ENCODE peak calls at places on chromosome 3, in nine cellular contexts. One of them, this sample, is unnamed.

GRCh38 chr3:81713018-81713417 is 48.4 kb downstream of the GBE1 start:
- DNase-seq in WTC11: no peak
- DNase-seq in B cell: no peak
- DNase-seq in activated naive CD4-positive, alpha-beta T cell treated with anti-CD3 and anti-CD28 coated beads, Interleukin-2, amount 10 ng/mL, durations not matched to agents 7 days and 5 days: no peak
- DNase-seq in nephron progenitor cell: no peak
- DNase-seq in heart left ventricle: no peak
- DNase-seq in mesendoderm: no peak
- DNase-seq in SHP77: no peak
- DNase-seq in mesenchymal stem cell: peak; percentile 19
- DNase-seq in this sample: peak; percentile 19

GRCh38 chr3:17501745-17502144 is 240.7 kb downstream of the TBC1D5 start:
- DNase-seq in mesendoderm: no peak
- DNase-seq in heart left ventricle: no peak
- DNase-seq in B cell: no peak
- DNase-seq in activated naive CD4-positive, alpha-beta T cell treated with anti-CD3 and anti-CD28 coated beads, Interleukin-2, amount 10 ng/mL, durations not matched to agents 7 days and 5 days: no peak
- DNase-seq in SHP77: no peak
- DNase-seq in mesenchymal stem cell: no peak
- DNase-seq in WTC11: no peak
- DNase-seq in nephron progenitor cell: no peak
- DNase-seq in this sample: no peak

GRCh38 chr3:46578973-46579755 is 13.1 kb upstream of the LRRC2 start:
- DNase-seq in heart left ventricle: no peak
- DNase-seq in nephron progenitor cell: no peak
- DNase-seq in WTC11: no peak
- DNase-seq in B cell: no peak
- DNase-seq in activated naive CD4-positive, alpha-beta T cell treated with anti-CD3 and anti-CD28 coated beads, Interleukin-2, amount 10 ng/mL, durations not matched to agents 7 days and 5 days: no peak
- DNase-seq in SHP77: no peak
- DNase-seq in mesenchymal stem cell: no peak
- DNase-seq in mesendoderm: peak; percentile 54
- DNase-seq in this sample: no peak

GRCh38 chr3:29649815-29650547 is 369.1 kb downstream of the RBMS3 start:
- DNase-seq in nephron progenitor cell: no peak
- DNase-seq in activated naive CD4-positive, alpha-beta T cell treated with anti-CD3 and anti-CD28 coated beads, Interleukin-2, amount 10 ng/mL, durations not matched to agents 7 days and 5 days: no peak
- DNase-seq in B cell: no peak
- DNase-seq in SHP77: no peak
- DNase-seq in WTC11: no peak
- DNase-seq in mesendoderm: no peak
- DNase-seq in heart left ventricle: no peak
- DNase-seq in mesenchymal stem cell: peak; percentile 91
- DNase-seq in this sample: peak; percentile 34

GRCh38 chr3:13217736-13218540 is 144.7 kb upstream of the IQSEC1 start:
- DNase-seq in activated naive CD4-positive, alpha-beta T cell treated with anti-CD3 and anti-CD28 coated beads, Interleukin-2, amount 10 ng/mL, durations not matched to agents 7 days and 5 days: no peak
- DNase-seq in WTC11: no peak
- DNase-seq in heart left ventricle: no peak
- DNase-seq in B cell: no peak
- DNase-seq in mesendoderm: peak; percentile 67
- DNase-seq in mesenchymal stem cell: no peak
- DNase-seq in SHP77: no peak
- DNase-seq in nephron progenitor cell: no peak
- DNase-seq in this sample: no peak

GRCh38 chr3:24513463-24513862 is 18.8 kb upstream of the THRB start:
- DNase-seq in mesenchymal stem cell: peak; percentile 49
- DNase-seq in WTC11: no peak
- DNase-seq in mesendoderm: no peak
- DNase-seq in B cell: no peak
- DNase-seq in nephron progenitor cell: no peak
- DNase-seq in heart left ventricle: no peak
- DNase-seq in activated naive CD4-positive, alpha-beta T cell treated with anti-CD3 and anti-CD28 coated beads, Interleukin-2, amount 10 ng/mL, durations not matched to agents 7 days and 5 days: no peak
- DNase-seq in SHP77: no peak
- DNase-seq in this sample: no peak

GRCh38 chr3:43434431-43434830 is 148.1 kb downstream of the SNRK start:
- DNase-seq in B cell: no peak
- DNase-seq in SHP77: no peak
- DNase-seq in mesendoderm: no peak
- DNase-seq in mesenchymal stem cell: no peak
- DNase-seq in WTC11: no peak
- DNase-seq in nephron progenitor cell: no peak
- DNase-seq in heart left ventricle: no peak
- DNase-seq in activated naive CD4-positive, alpha-beta T cell treated with anti-CD3 and anti-CD28 coated beads, Interleukin-2, amount 10 ng/mL, durations not matched to agents 7 days and 5 days: no peak
- DNase-seq in this sample: no peak

GRCh38 chr3:141828487-141829284 is 47.8 kb upstream of the ATP1B3 start:
- DNase-seq in activated naive CD4-positive, alpha-beta T cell treated with anti-CD3 and anti-CD28 coated beads, Interleukin-2, amount 10 ng/mL, durations not matched to agents 7 days and 5 days: no peak
- DNase-seq in mesendoderm: no peak
- DNase-seq in B cell: no peak
- DNase-seq in nephron progenitor cell: peak; percentile 13
- DNase-seq in WTC11: no peak
- DNase-seq in mesenchymal stem cell: no peak
- DNase-seq in SHP77: peak; percentile 42
- DNase-seq in heart left ventricle: no peak
- DNase-seq in this sample: peak; percentile 28

GRCh38 chr3:13644341-13645082 is 95.6 kb downstream of the FBLN2 start:
- DNase-seq in WTC11: no peak
- DNase-seq in nephron progenitor cell: no peak
- DNase-seq in SHP77: no peak
- DNase-seq in heart left ventricle: no peak
- DNase-seq in activated naive CD4-positive, alpha-beta T cell treated with anti-CD3 and anti-CD28 coated beads, Interleukin-2, amount 10 ng/mL, durations not matched to agents 7 days and 5 days: no peak
- DNase-seq in B cell: no peak
- DNase-seq in mesenchymal stem cell: no peak
- DNase-seq in mesendoderm: no peak
- DNase-seq in this sample: peak; percentile 48

GRCh38 chr3:36792342-36792741 is 28.0 kb upstream of the DCLK3 start:
- DNase-seq in WTC11: peak; percentile 71
- DNase-seq in SHP77: peak; percentile 21
- DNase-seq in nephron progenitor cell: peak; percentile 40
- DNase-seq in mesenchymal stem cell: peak; percentile 38
- DNase-seq in B cell: no peak
- DNase-seq in heart left ventricle: no peak
- DNase-seq in mesendoderm: peak; percentile 86
- DNase-seq in activated naive CD4-positive, alpha-beta T cell treated with anti-CD3 and anti-CD28 coated beads, Interleukin-2, amount 10 ng/mL, durations not matched to agents 7 days and 5 days: peak; percentile 35
- DNase-seq in this sample: peak; percentile 24

GRCh38 chr3:52986938-52987337 is 58.9 kb downstream of the SFMBT1 start:
- DNase-seq in WTC11: no peak
- DNase-seq in mesenchymal stem cell: peak; percentile 38
- DNase-seq in activated naive CD4-positive, alpha-beta T cell treated with anti-CD3 and anti-CD28 coated beads, Interleukin-2, amount 10 ng/mL, durations not matched to agents 7 days and 5 days: no peak
- DNase-seq in B cell: no peak
- DNase-seq in heart left ventricle: no peak
- DNase-seq in nephron progenitor cell: no peak
- DNase-seq in SHP77: no peak
- DNase-seq in mesendoderm: peak; percentile 61
- DNase-seq in this sample: peak; percentile 61

GRCh38 chr3:81967362-81967761 is 205.9 kb upstream of the GBE1 start:
- DNase-seq in mesendoderm: no peak
- DNase-seq in nephron progenitor cell: no peak
- DNase-seq in heart left ventricle: no peak
- DNase-seq in B cell: no peak
- DNase-seq in SHP77: no peak
- DNase-seq in WTC11: no peak
- DNase-seq in activated naive CD4-positive, alpha-beta T cell treated with anti-CD3 and anti-CD28 coated beads, Interleukin-2, amount 10 ng/mL, durations not matched to agents 7 days and 5 days: no peak
- DNase-seq in mesenchymal stem cell: no peak
- DNase-seq in this sample: no peak

GRCh38 chr3:126129408-126129891 is 45.5 kb upstream of the SLC41A3 start:
- DNase-seq in B cell: no peak
- DNase-seq in activated naive CD4-positive, alpha-beta T cell treated with anti-CD3 and anti-CD28 coated beads, Interleukin-2, amount 10 ng/mL, durations not matched to agents 7 days and 5 days: no peak
- DNase-seq in SHP77: no peak
- DNase-seq in nephron progenitor cell: peak; percentile 1
- DNase-seq in WTC11: peak; percentile 8
- DNase-seq in mesenchymal stem cell: no peak
- DNase-seq in heart left ventricle: peak; percentile 18
- DNase-seq in mesendoderm: no peak
- DNase-seq in this sample: peak; percentile 10

GRCh38 chr3:88189361-88189810 is 39.6 kb downstream of the C3orf38 start:
- DNase-seq in SHP77: no peak
- DNase-seq in mesendoderm: no peak
- DNase-seq in B cell: no peak
- DNase-seq in heart left ventricle: no peak
- DNase-seq in nephron progenitor cell: no peak
- DNase-seq in activated naive CD4-positive, alpha-beta T cell treated with anti-CD3 and anti-CD28 coated beads, Interleukin-2, amount 10 ng/mL, durations not matched to agents 7 days and 5 days: no peak
- DNase-seq in mesenchymal stem cell: no peak
- DNase-seq in WTC11: no peak
- DNase-seq in this sample: no peak

GRCh38 chr3:24005669-24006068 is 60.6 kb downstream of the NR1D2 start:
- DNase-seq in SHP77: no peak
- DNase-seq in mesenchymal stem cell: no peak
- DNase-seq in nephron progenitor cell: no peak
- DNase-seq in WTC11: no peak
- DNase-seq in heart left ventricle: no peak
- DNase-seq in B cell: no peak
- DNase-seq in activated naive CD4-positive, alpha-beta T cell treated with anti-CD3 and anti-CD28 coated beads, Interleukin-2, amount 10 ng/mL, durations not matched to agents 7 days and 5 days: no peak
- DNase-seq in mesendoderm: no peak
- DNase-seq in this sample: no peak

GRCh38 chr3:20060924-20061323 is 20.7 kb downstream of the KAT2B start:
- DNase-seq in nephron progenitor cell: no peak
- DNase-seq in heart left ventricle: no peak
- DNase-seq in WTC11: no peak
- DNase-seq in B cell: no peak
- DNase-seq in mesendoderm: no peak
- DNase-seq in activated naive CD4-positive, alpha-beta T cell treated with anti-CD3 and anti-CD28 coated beads, Interleukin-2, amount 10 ng/mL, durations not matched to agents 7 days and 5 days: no peak
- DNase-seq in SHP77: no peak
- DNase-seq in mesenchymal stem cell: peak; percentile 62
- DNase-seq in this sample: peak; percentile 69

GRCh38 chr3:45082139-45082538 is 56.0 kb downstream of the CLEC3B start:
- DNase-seq in mesendoderm: no peak
- DNase-seq in SHP77: no peak
- DNase-seq in B cell: no peak
- DNase-seq in mesenchymal stem cell: no peak
- DNase-seq in WTC11: no peak
- DNase-seq in activated naive CD4-positive, alpha-beta T cell treated with anti-CD3 and anti-CD28 coated beads, Interleukin-2, amount 10 ng/mL, durations not matched to agents 7 days and 5 days: no peak
- DNase-seq in heart left ventricle: no peak
- DNase-seq in nephron progenitor cell: no peak
- DNase-seq in this sample: peak; percentile 53

GRCh38 chr3:77825045-77825827 is 785.3 kb downstream of the ROBO2 start:
- DNase-seq in mesenchymal stem cell: peak; percentile 92
- DNase-seq in activated naive CD4-positive, alpha-beta T cell treated with anti-CD3 and anti-CD28 coated beads, Interleukin-2, amount 10 ng/mL, durations not matched to agents 7 days and 5 days: no peak
- DNase-seq in nephron progenitor cell: no peak
- DNase-seq in SHP77: peak; percentile 15
- DNase-seq in heart left ventricle: no peak
- DNase-seq in B cell: no peak
- DNase-seq in mesendoderm: peak; percentile 21
- DNase-seq in WTC11: no peak
- DNase-seq in this sample: peak; percentile 44

GRCh38 chr3:126083138-126083445 is 832 bp downstream of the SLC41A3 start:
- DNase-seq in nephron progenitor cell: no peak
- DNase-seq in SHP77: no peak
- DNase-seq in mesenchymal stem cell: no peak
- DNase-seq in WTC11: no peak
- DNase-seq in mesendoderm: peak; percentile 4
- DNase-seq in B cell: no peak
- DNase-seq in heart left ventricle: no peak
- DNase-seq in activated naive CD4-positive, alpha-beta T cell treated with anti-CD3 and anti-CD28 coated beads, Interleukin-2, amount 10 ng/mL, durations not matched to agents 7 days and 5 days: no peak
- DNase-seq in this sample: no peak

GRCh38 chr3:72629191-72629611 is 219.0 kb downstream of the SHQ1 start:
- DNase-seq in SHP77: no peak
- DNase-seq in B cell: no peak
- DNase-seq in activated naive CD4-positive, alpha-beta T cell treated with anti-CD3 and anti-CD28 coated beads, Interleukin-2, amount 10 ng/mL, durations not matched to agents 7 days and 5 days: no peak
- DNase-seq in heart left ventricle: no peak
- DNase-seq in WTC11: no peak
- DNase-seq in nephron progenitor cell: no peak
- DNase-seq in mesenchymal stem cell: no peak
- DNase-seq in mesendoderm: peak; percentile 56
- DNase-seq in this sample: no peak

GRCh38 chr3:100865442-100865841 is 127.8 kb downstream of the ABI3BP start:
- DNase-seq in B cell: no peak
- DNase-seq in activated naive CD4-positive, alpha-beta T cell treated with anti-CD3 and anti-CD28 coated beads, Interleukin-2, amount 10 ng/mL, durations not matched to agents 7 days and 5 days: no peak
- DNase-seq in SHP77: no peak
- DNase-seq in nephron progenitor cell: no peak
- DNase-seq in heart left ventricle: no peak
- DNase-seq in mesenchymal stem cell: peak; percentile 14
- DNase-seq in WTC11: no peak
- DNase-seq in mesendoderm: no peak
- DNase-seq in this sample: peak; percentile 57

GRCh38 chr3:32743934-32744333 is 58.9 kb downstream of the CNOT10 start:
- DNase-seq in B cell: no peak
- DNase-seq in mesendoderm: no peak
- DNase-seq in SHP77: no peak
- DNase-seq in nephron progenitor cell: no peak
- DNase-seq in WTC11: no peak
- DNase-seq in heart left ventricle: no peak
- DNase-seq in activated naive CD4-positive, alpha-beta T cell treated with anti-CD3 and anti-CD28 coated beads, Interleukin-2, amount 10 ng/mL, durations not matched to agents 7 days and 5 days: no peak
- DNase-seq in mesenchymal stem cell: peak; percentile 75
- DNase-seq in this sample: peak; percentile 65

GRCh38 chr3:30810617-30811016 is 83.8 kb downstream of the GADL1 start:
- DNase-seq in B cell: no peak
- DNase-seq in mesenchymal stem cell: no peak
- DNase-seq in WTC11: peak; percentile 10
- DNase-seq in heart left ventricle: peak; percentile 21
- DNase-seq in mesendoderm: peak; percentile 4
- DNase-seq in SHP77: no peak
- DNase-seq in nephron progenitor cell: no peak
- DNase-seq in activated naive CD4-positive, alpha-beta T cell treated with anti-CD3 and anti-CD28 coated beads, Interleukin-2, amount 10 ng/mL, durations not matched to agents 7 days and 5 days: no peak
- DNase-seq in this sample: no peak

GRCh38 chr3:57224856-57225255 is 2.7 kb upstream of the APPL1 start:
- DNase-seq in WTC11: no peak
- DNase-seq in B cell: no peak
- DNase-seq in nephron progenitor cell: no peak
- DNase-seq in SHP77: no peak
- DNase-seq in mesenchymal stem cell: no peak
- DNase-seq in mesendoderm: no peak
- DNase-seq in heart left ventricle: no peak
- DNase-seq in activated naive CD4-positive, alpha-beta T cell treated with anti-CD3 and anti-CD28 coated beads, Interleukin-2, amount 10 ng/mL, durations not matched to agents 7 days and 5 days: no peak
- DNase-seq in this sample: no peak

GRCh38 chr3:134357261-134357913 is 16.9 kb downstream of the AMOTL2 start:
- DNase-seq in mesendoderm: no peak
- DNase-seq in nephron progenitor cell: peak; percentile 1
- DNase-seq in B cell: no peak
- DNase-seq in activated naive CD4-positive, alpha-beta T cell treated with anti-CD3 and anti-CD28 coated beads, Interleukin-2, amount 10 ng/mL, durations not matched to agents 7 days and 5 days: no peak
- DNase-seq in mesenchymal stem cell: no peak
- DNase-seq in WTC11: peak; percentile 9
- DNase-seq in SHP77: no peak
- DNase-seq in heart left ventricle: no peak
- DNase-seq in this sample: no peak

GRCh38 chr3:52094591-52095485 is 38.5 kb upstream of the DUSP7 start:
- DNase-seq in B cell: no peak
- DNase-seq in heart left ventricle: no peak
- DNase-seq in mesendoderm: no peak
- DNase-seq in SHP77: no peak
- DNase-seq in nephron progenitor cell: no peak
- DNase-seq in mesenchymal stem cell: no peak
- DNase-seq in activated naive CD4-positive, alpha-beta T cell treated with anti-CD3 and anti-CD28 coated beads, Interleukin-2, amount 10 ng/mL, durations not matched to agents 7 days and 5 days: no peak
- DNase-seq in WTC11: no peak
- DNase-seq in this sample: no peak

GRCh38 chr3:143763568-143764162 is 84.6 kb downstream of the SLC9A9 start:
- DNase-seq in mesenchymal stem cell: peak; percentile 42
- DNase-seq in B cell: no peak
- DNase-seq in SHP77: no peak
- DNase-seq in heart left ventricle: no peak
- DNase-seq in mesendoderm: no peak
- DNase-seq in activated naive CD4-positive, alpha-beta T cell treated with anti-CD3 and anti-CD28 coated beads, Interleukin-2, amount 10 ng/mL, durations not matched to agents 7 days and 5 days: no peak
- DNase-seq in nephron progenitor cell: no peak
- DNase-seq in WTC11: no peak
- DNase-seq in this sample: peak; percentile 63

GRCh38 chr3:116067275-116067674 is 378.0 kb downstream of the LSAMP start:
- DNase-seq in B cell: no peak
- DNase-seq in heart left ventricle: no peak
- DNase-seq in mesenchymal stem cell: no peak
- DNase-seq in nephron progenitor cell: no peak
- DNase-seq in mesendoderm: no peak
- DNase-seq in SHP77: no peak
- DNase-seq in activated naive CD4-positive, alpha-beta T cell treated with anti-CD3 and anti-CD28 coated beads, Interleukin-2, amount 10 ng/mL, durations not matched to agents 7 days and 5 days: no peak
- DNase-seq in WTC11: no peak
- DNase-seq in this sample: no peak

GRCh38 chr3:19907523-19907922 is 26.5 kb downstream of the EFHB start:
- DNase-seq in heart left ventricle: no peak
- DNase-seq in nephron progenitor cell: no peak
- DNase-seq in mesenchymal stem cell: no peak
- DNase-seq in mesendoderm: no peak
- DNase-seq in WTC11: no peak
- DNase-seq in B cell: no peak
- DNase-seq in SHP77: no peak
- DNase-seq in activated naive CD4-positive, alpha-beta T cell treated with anti-CD3 and anti-CD28 coated beads, Interleukin-2, amount 10 ng/mL, durations not matched to agents 7 days and 5 days: no peak
- DNase-seq in this sample: no peak

GRCh38 chr3:55720614-55721013 is 233.5 kb upstream of the WNT5A start:
- DNase-seq in WTC11: no peak
- DNase-seq in mesendoderm: peak; percentile 64
- DNase-seq in mesenchymal stem cell: peak; percentile 62
- DNase-seq in B cell: no peak
- DNase-seq in nephron progenitor cell: no peak
- DNase-seq in heart left ventricle: no peak
- DNase-seq in SHP77: no peak
- DNase-seq in activated naive CD4-positive, alpha-beta T cell treated with anti-CD3 and anti-CD28 coated beads, Interleukin-2, amount 10 ng/mL, durations not matched to agents 7 days and 5 days: no peak
- DNase-seq in this sample: peak; percentile 40

GRCh38 chr3:128648402-128648801 is 2.2 kb downstream of the RPN1 start:
- DNase-seq in heart left ventricle: no peak
- DNase-seq in B cell: no peak
- DNase-seq in mesendoderm: no peak
- DNase-seq in nephron progenitor cell: no peak
- DNase-seq in SHP77: no peak
- DNase-seq in WTC11: no peak
- DNase-seq in mesenchymal stem cell: no peak
- DNase-seq in activated naive CD4-positive, alpha-beta T cell treated with anti-CD3 and anti-CD28 coated beads, Interleukin-2, amount 10 ng/mL, durations not matched to agents 7 days and 5 days: no peak
- DNase-seq in this sample: no peak